ENCODE peak calls at places on chromosomes 16 and 17, in eight cellular contexts. Z, Y, I, W, N, C, F and H are unnamed samples. For H3K4me1, the result is how much of the 10 kb centered on the place peaks cover.

GRCh38 chr16:22161999-22162657 is at the start of gene SDR42E2:
- DNase-seq in Z (no peak), Y (no peak), I (peak), W (peak), N (peak), C (peak), F (peak), H (peak)

GRCh38 chr16:70789231-70789926 is 11.6 kb downstream of the VAC14 start:
- DNase-seq in Z (peak), Y (peak), I (peak), W (no peak), N (peak), C (no peak), F (no peak), H (no peak)

GRCh38 chr17:65823713-65824112 is 262.3 kb upstream of the AXIN2 start:
- DNase-seq in Z (no peak), Y (no peak), I (no peak), W (no peak), N (no peak), C (no peak), F (no peak), H (no peak)

GRCh38 chr16:30785126-30786106 is 1.6 kb downstream of the ZNF629 start:
- DNase-seq in Z (no peak), Y (no peak), I (no peak), W (no peak), N (no peak), C (no peak), F (no peak), H (no peak)

GRCh38 chr17:65660947-65661346 is 99.5 kb upstream of the AXIN2 start:
- DNase-seq in Z (no peak), Y (peak), I (no peak), W (no peak), N (no peak), C (no peak), F (no peak), H (no peak)

GRCh38 chr17:16428098-16428882 is 12.9 kb downstream of the TRPV2 start:
- DNase-seq in Z (peak), Y (peak), I (peak), W (no peak), N (peak), C (peak), F (peak), H (no peak)

GRCh38 chr16:1167276-1168107 is 14.6 kb downstream of the CACNA1H start:
- DNase-seq in Z (no peak), Y (no peak), I (no peak), W (no peak), N (peak), C (no peak), F (peak), H (no peak)

GRCh38 chr17:35738519-35739133 is 7.2 kb downstream of the RASL10B start:
- DNase-seq in Z (no peak), Y (no peak), I (no peak), W (no peak), N (no peak), C (no peak), F (no peak), H (no peak)

GRCh38 chr17:82217530-82218204 is 5.0 kb upstream of the CCDC57 start:
- DNase-seq in Z (peak), Y (peak), I (no peak), W (peak), N (peak), C (no peak), F (peak), H (no peak)

GRCh38 chr16:68200120-68200783 is 35.7 kb downstream of the ESRP2 start:
- DNase-seq in Z (no peak), Y (peak), I (no peak), W (no peak), N (no peak), C (peak), F (no peak), H (no peak)

GRCh38 chr16:68190099-68190498 is 45.8 kb downstream of the ESRP2 start:
- DNase-seq in Z (no peak), Y (no peak), I (no peak), W (no peak), N (no peak), C (no peak), F (no peak), H (no peak)

GRCh38 chr16:68190745-68191510 is 45.0 kb downstream of the ESRP2 start:
- DNase-seq in Z (no peak), Y (peak), I (no peak), W (no peak), N (no peak), C (no peak), F (no peak), H (no peak)

GRCh38 chr16:68197250-68197649 is 38.7 kb downstream of the ESRP2 start:
- DNase-seq in Z (no peak), Y (peak), I (no peak), W (no peak), N (no peak), C (no peak), F (no peak), H (no peak)

GRCh38 chr16:68194263-68194662 is 41.7 kb downstream of the ESRP2 start:
- DNase-seq in Z (no peak), Y (no peak), I (no peak), W (no peak), N (no peak), C (no peak), F (no peak), H (no peak)
- H3K4me1 ChIP-seq in Z (under half), Y (under half), I (under half), W (under half), N (under half), C (under half), F (under half), H (under half)

DNA sequence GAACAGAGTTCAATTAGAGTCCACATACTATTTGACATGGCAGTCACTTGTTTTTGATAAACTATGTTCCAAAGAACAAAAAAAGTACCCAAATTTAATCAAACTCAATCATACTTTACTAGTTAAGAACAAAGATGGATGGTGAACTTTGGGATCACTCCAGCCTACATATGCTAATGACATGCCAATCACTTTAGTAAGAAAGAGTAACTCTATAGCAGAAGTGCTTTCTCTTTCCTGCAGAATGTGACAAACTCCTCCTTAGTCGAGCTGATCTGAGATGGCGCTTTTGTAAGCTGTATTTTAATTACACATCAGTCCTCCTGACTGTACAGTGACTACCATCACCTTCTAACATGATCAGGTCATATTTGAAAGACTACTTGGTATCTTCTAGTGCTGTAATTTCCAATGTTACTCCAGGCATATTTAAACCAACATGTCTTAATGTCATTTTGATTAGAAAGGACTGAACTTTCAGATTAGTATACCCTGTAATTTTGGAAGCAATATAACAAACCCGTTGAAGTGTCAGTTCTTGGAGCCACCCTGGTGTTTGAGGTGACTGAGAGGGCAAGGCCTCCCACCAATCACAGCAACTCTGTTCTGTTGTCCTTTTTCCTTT is 4.1 kb downstream of the NETO2 start:
- DNase-seq in Z (no peak), Y (peak), I (no peak), W (no peak), N (no peak), C (no peak), F (no peak), H (no peak)
- H3K4me1 ChIP-seq in Z (under half), Y (under half), I (under half), W (under half), N (under half), C (under half), F (under half), H (under half)

GRCh38 chr17:77867976-77868713 is 90.4 kb upstream of the TNRC6C start:
- DNase-seq in Z (no peak), Y (no peak), I (no peak), W (peak), N (no peak), C (no peak), F (no peak), H (no peak)

GRCh38 chr17:77869041-77869595 is 89.4 kb upstream of the TNRC6C start:
- DNase-seq in Z (no peak), Y (no peak), I (no peak), W (peak), N (no peak), C (no peak), F (no peak), H (no peak)

GRCh38 chr17:77872199-77872598 is 86.3 kb upstream of the TNRC6C start:
- DNase-seq in Z (no peak), Y (no peak), I (no peak), W (peak), N (no peak), C (no peak), F (no peak), H (peak)

GRCh38 chr17:77867308-77867781 is 91.2 kb upstream of the TNRC6C start:
- DNase-seq in Z (no peak), Y (no peak), I (no peak), W (peak), N (no peak), C (no peak), F (no peak), H (no peak)

GRCh38 chr17:77869665-77870132 is 88.8 kb upstream of the TNRC6C start:
- DNase-seq in Z (no peak), Y (no peak), I (no peak), W (peak), N (no peak), C (no peak), F (peak), H (peak)
- H3K4me1 ChIP-seq in Z (under half), Y (under half), I (under half), W (under half), N (under half), C (under half), F (under half), H (half or more)

GRCh38 chr17:31673076-31673475 is 186.0 kb downstream of the COPRS start:
- DNase-seq in Z (no peak), Y (no peak), I (no peak), W (no peak), N (no peak), C (no peak), F (no peak), H (no peak)

GRCh38 chr17:31672161-31672819 is 186.8 kb downstream of the COPRS start:
- DNase-seq in Z (no peak), Y (no peak), I (no peak), W (no peak), N (no peak), C (no peak), F (no peak), H (no peak)

GRCh38 chr17:31674305-31674704 is 184.7 kb downstream of the COPRS start:
- DNase-seq in Z (no peak), Y (peak), I (no peak), W (no peak), N (no peak), C (no peak), F (no peak), H (no peak)

GRCh38 chr17:31677036-31677435 is 182.0 kb downstream of the COPRS start:
- DNase-seq in Z (no peak), Y (no peak), I (no peak), W (no peak), N (no peak), C (no peak), F (no peak), H (no peak)

DNA sequence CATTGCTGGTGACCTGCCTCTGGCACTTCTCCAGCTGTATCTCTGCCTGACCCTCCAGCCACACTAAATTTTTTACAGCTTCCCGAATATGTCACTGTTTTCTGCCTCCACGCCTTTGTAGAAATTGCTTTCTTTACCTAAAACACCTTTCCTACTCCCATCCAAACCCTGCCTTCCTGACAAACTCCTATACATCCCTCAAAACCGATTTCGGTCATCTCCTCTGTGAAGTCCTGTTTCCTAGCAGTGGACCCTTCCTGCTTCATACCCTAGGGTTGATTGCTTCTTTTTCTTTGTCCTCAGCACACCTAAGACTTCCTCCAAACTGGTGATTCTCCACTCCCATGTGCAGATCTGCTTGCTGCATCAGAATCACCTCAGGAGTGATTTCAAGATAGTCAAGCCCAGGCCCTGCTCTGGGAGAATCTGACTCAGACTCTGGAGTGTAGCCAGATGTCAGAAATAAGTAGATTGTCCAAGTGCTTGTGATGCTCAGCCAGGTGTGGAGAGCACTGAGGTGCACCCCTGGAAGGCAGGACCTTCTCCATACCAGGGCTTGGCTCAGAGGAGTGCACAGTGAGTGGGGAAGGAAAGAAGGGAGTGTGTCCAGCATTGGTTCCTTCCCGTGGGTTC is 184.2 kb downstream of the COPRS start:
- DNase-seq in Z (no peak), Y (peak), I (no peak), W (no peak), N (no peak), C (no peak), F (no peak), H (no peak)
- H3K4me1 ChIP-seq in Z (under half), Y (under half), I (under half), W (under half), N (under half), C (under half), F (under half), H (under half)

GRCh38 chr16:82070656-82071369 is 35.8 kb downstream of the HSD17B2 start:
- DNase-seq in Z (no peak), Y (peak), I (no peak), W (no peak), N (no peak), C (no peak), F (no peak), H (no peak)

GRCh38 chr16:82067042-82067809 is 32.2 kb downstream of the HSD17B2 start:
- DNase-seq in Z (no peak), Y (peak), I (no peak), W (no peak), N (no peak), C (no peak), F (no peak), H (no peak)

GRCh38 chr16:82063456-82064082 is 28.5 kb downstream of the HSD17B2 start:
- DNase-seq in Z (no peak), Y (no peak), I (no peak), W (no peak), N (no peak), C (no peak), F (no peak), H (no peak)

GRCh38 chr16:82071421-82071820 is 36.4 kb downstream of the HSD17B2 start:
- DNase-seq in Z (no peak), Y (no peak), I (no peak), W (no peak), N (no peak), C (no peak), F (no peak), H (no peak)

DNA sequence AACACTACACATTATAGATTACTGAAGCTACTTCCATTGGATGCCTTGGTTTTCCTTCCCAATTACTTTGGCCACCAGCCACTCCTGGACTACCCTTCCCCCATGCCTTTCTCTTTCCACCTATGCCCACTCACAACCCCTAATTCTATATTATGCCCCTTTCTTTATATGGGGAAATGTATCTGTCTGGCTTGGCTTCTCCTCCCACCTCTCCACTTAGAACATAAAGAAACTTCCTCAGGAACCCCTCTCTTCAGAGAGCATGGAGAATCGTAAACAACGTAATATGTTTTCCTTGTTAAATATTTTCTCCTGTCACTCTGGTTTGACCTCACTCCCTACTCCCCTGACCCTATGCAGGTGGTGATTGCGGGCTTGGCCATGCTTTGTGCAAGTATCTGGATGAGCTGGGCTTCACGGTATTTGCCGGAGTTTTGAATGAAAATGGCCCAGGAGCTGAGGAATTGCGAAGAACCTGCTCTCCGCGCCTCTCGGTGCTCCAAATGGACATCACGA is 32.8 kb downstream of the HSD17B2 start:
- DNase-seq in Z (no peak), Y (no peak), I (no peak), W (no peak), N (no peak), C (no peak), F (no peak), H (no peak)
- H3K4me1 ChIP-seq in Z (under half), Y (under half), I (under half), W (under half), N (under half), C (under half), F (under half), H (under half)

GRCh38 chr16:87832759-87833502 is 36.4 kb downstream of the SLC7A5 start:
- DNase-seq in Z (no peak), Y (no peak), I (no peak), W (no peak), N (no peak), C (no peak), F (no peak), H (no peak)
- H3K4me1 ChIP-seq in Z (under half), Y (under half), I (half or more), W (under half), N (under half), C (under half), F (under half), H (under half)

GRCh38 chr17:78120537-78120936 is 8.0 kb downstream of the TMC6 start:
- DNase-seq in Z (no peak), Y (no peak), I (no peak), W (no peak), N (no peak), C (no peak), F (no peak), H (peak)

GRCh38 chr17:78122221-78122990 is 6.1 kb downstream of the TMC6 start:
- DNase-seq in Z (no peak), Y (no peak), I (no peak), W (no peak), N (no peak), C (no peak), F (no peak), H (peak)

GRCh38 chr17:78122991-78123249 is 5.6 kb downstream of the TMC6 start:
- DNase-seq in Z (no peak), Y (no peak), I (no peak), W (no peak), N (no peak), C (no peak), F (no peak), H (no peak)

GRCh38 chr17:78121801-78122220 is 6.7 kb downstream of the TMC6 start:
- DNase-seq in Z (no peak), Y (no peak), I (no peak), W (no peak), N (no peak), C (no peak), F (no peak), H (no peak)

GRCh38 chr17:78120971-78121800 is 7.4 kb downstream of the TMC6 start:
- DNase-seq in Z (no peak), Y (no peak), I (no peak), W (no peak), N (no peak), C (no peak), F (no peak), H (peak)
- H3K4me1 ChIP-seq in Z (under half), Y (under half), I (under half), W (under half), N (under half), C (under half), F (under half), H (half or more)